ENCODE peak calls at places on chromosomes 7 and 10, in seven cellular contexts. F is ecto neural progenitor cell; G is activated CD8-positive, alpha-beta memory T cell treated with anti-CD3 and anti-CD28 coated beads for 48 hours; V is T-helper 1 cell; I is mucosa of descending colon; J is NCI-H146; H is EH. P is an unnamed sample.

GRCh38 chr7:99498546-99498944 is 1.5 kb downstream of the ZNF394 start:
- DNase-seq in G (no peak), F (no peak), I (peak), H (no peak), J (no peak), V (no peak), P (peak)

GRCh38 chr10:49015700-49016099 is 76.1 kb upstream of the LRRC18 start:
- DNase-seq in G (no peak), J (no peak), I (no peak), H (no peak), F (peak), V (no peak), P (no peak)

GRCh38 chr10:42691361-42692120 is 53.2 kb upstream of the ZNF33B start:
- DNase-seq in J (peak), I (no peak), G (no peak), H (no peak), V (no peak), F (no peak), P (peak)

GRCh38 chr10:78902815-78903214 is 166.0 kb upstream of the ZMIZ1 start:
- DNase-seq in G (no peak), H (no peak), F (no peak), J (no peak), V (no peak), I (no peak), P (no peak)

GRCh38 chr7:80412842-80413241 is 99.0 kb downstream of the GNAT3 start:
- DNase-seq in J (no peak), H (no peak), F (no peak), V (no peak), I (no peak), G (no peak), P (no peak)

GRCh38 chr7:157824819-157825121 is 488.0 kb downstream of the DNAJB6 start:
- DNase-seq in J (no peak), F (no peak), G (no peak), H (no peak), I (no peak), V (no peak), P (no peak)

GRCh38 chr10:36423821-36424248 is 701.6 kb upstream of the ANKRD30A start:
- DNase-seq in V (no peak), G (no peak), I (no peak), F (no peak), H (peak), J (no peak), P (no peak)

GRCh38 chr10:132185601-132186487 is 904 bp upstream of the DPYSL4 start:
- DNase-seq in G (no peak), F (peak), J (peak), H (peak), V (peak), I (peak), P (peak)

GRCh38 chr10:63628526-63629362 is 107.5 kb downstream of the REEP3 start:
- DNase-seq in G (no peak), H (peak), I (peak), V (no peak), F (peak), J (peak), P (peak)